ENCODE peak calls at places on chromosomes 7 and 10, in five cellular contexts. P is A172; W is iPS-NIHi11; J is activated CD4-positive, CD25-positive, alpha-beta regulatory T cell; K is neural progenitor cell. E is an unnamed sample.

GRCh38 chr10:63283093-63283492 is 150.0 kb downstream of the NRBF2 start:
- DNase-seq in J (no peak), K (no peak), P (no peak), W (no peak), E (no peak)

GRCh38 chr10:122703483-122704448 is 4.1 kb upstream of the C10orf120 start:
- DNase-seq in J (peak), K (peak), P (peak), W (peak), E (peak)

GRCh38 chr10:64182671-64183070 is 661.5 kb downstream of the REEP3 start:
- DNase-seq in K (no peak), P (no peak), W (no peak), J (no peak), E (no peak)

GRCh38 chr7:142496545-142496991 is 238.7 kb upstream of the PRSS58 start:
- DNase-seq in W (peak), P (peak), K (peak), J (no peak), E (no peak)

GRCh38 chr10:16689227-16689626 is 128.0 kb downstream of the RSU1 start:
- DNase-seq in P (no peak), W (no peak), J (no peak), K (no peak), E (no peak)

GRCh38 chr10:126549326-126549725 is 121.2 kb downstream of the C10orf90 start:
- DNase-seq in J (no peak), W (no peak), P (no peak), K (no peak), E (no peak)

GRCh38 chr10:93813507-93814465 is 56.0 kb downstream of the LGI1 start:
- DNase-seq in J (no peak), K (peak), P (peak), W (peak), E (no peak)

GRCh38 chr10:122149138-122149606 is 121.9 kb upstream of the BTBD16 start:
- DNase-seq in W (no peak), P (no peak), J (no peak), K (no peak), E (no peak)

GRCh38 chr10:115417585-115418265 is 324.6 kb downstream of the ATRNL1 start:
- DNase-seq in P (peak), W (peak), J (no peak), K (peak), E (peak)

GRCh38 chr7:2036786-2037185 is 196.0 kb downstream of the MAD1L1 start:
- DNase-seq in P (no peak), W (no peak), K (no peak), J (no peak), E (no peak)

E was measured in neuronal stem cell.